ENCODE peak calls at places on chromosomes 11 and 22, in seven cellular contexts. Z, P, B, V, D, E and Q are unnamed samples.

GRCh38 chr22:22993184-22993583 is 77.1 kb upstream of the GNAZ start:
- DNase-seq in Z (no peak), P (no peak), B (no peak), V (no peak), D (no peak), E (no peak), Q (no peak)

GRCh38 chr11:19561011-19561410 is 151.6 kb upstream of the NAV2 start:
- DNase-seq in Z (no peak), P (no peak), B (no peak), V (no peak), D (peak), E (no peak), Q (peak)

GRCh38 chr22:26391623-26392022 is 37.4 kb upstream of the ASPHD2 start:
- DNase-seq in Z (no peak), P (no peak), B (no peak), V (no peak), D (no peak), E (no peak), Q (no peak)

GRCh38 chr11:57904369-57904768 is 119.3 kb upstream of the OR9Q1 start:
- DNase-seq in Z (peak), P (no peak), B (no peak), V (no peak), D (no peak), E (no peak), Q (no peak)

GRCh38 chr22:44975444-44976262 is 34.2 kb downstream of the PHF21B start:
- DNase-seq in Z (peak), P (peak), B (peak), V (peak), D (peak), E (peak), Q (peak)

GRCh38 chr22:50027639-50028537 is 15.3 kb upstream of the IL17REL start:
- DNase-seq in Z (peak), P (no peak), B (no peak), V (peak), D (no peak), E (no peak), Q (no peak)

GRCh38 chr11:112656772-112657428 is 304.3 kb upstream of the NCAM1 start:
- DNase-seq in Z (peak), P (no peak), B (no peak), V (no peak), D (peak), E (no peak), Q (peak)

GRCh38 chr11:59801981-59802638 is 8.5 kb downstream of the MRPL16 start:
- DNase-seq in Z (peak), P (no peak), B (peak), V (peak), D (peak), E (no peak), Q (peak)

GRCh38 chr11:102704841-102705240 is 728 bp downstream of the MMP27 start:
- DNase-seq in Z (no peak), P (no peak), B (no peak), V (no peak), D (no peak), E (no peak), Q (no peak)

GRCh38 chr11:94449437-94449836 is 44.2 kb downstream of the MRE11 start:
- DNase-seq in Z (peak), P (no peak), B (no peak), V (peak), D (peak), E (no peak), Q (peak)

GRCh38 chr11:126647735-126648134 is 292.2 kb downstream of the ST3GAL4 start:
- DNase-seq in Z (peak), P (no peak), B (no peak), V (peak), D (peak), E (peak), Q (peak)

GRCh38 chr11:69950120-69950519 is 128.0 kb upstream of the ANO1 start:
- DNase-seq in Z (peak), P (no peak), B (no peak), V (no peak), D (no peak), E (no peak), Q (peak)

GRCh38 chr22:47130883-47131610 is 368.6 kb downstream of the TBC1D22A start:
- DNase-seq in Z (no peak), P (no peak), B (no peak), V (no peak), D (no peak), E (no peak), Q (no peak)

GRCh38 chr11:94794287-94795168 is 26.4 kb downstream of the AMOTL1 start:
- DNase-seq in Z (peak), P (no peak), B (peak), V (peak), D (peak), E (peak), Q (peak)

GRCh38 chr11:112731538-112731937 is 229.7 kb upstream of the NCAM1 start:
- DNase-seq in Z (no peak), P (no peak), B (no peak), V (no peak), D (no peak), E (no peak), Q (no peak)

GRCh38 chr22:30116362-30117117 is 36.3 kb downstream of the HORMAD2 start:
- DNase-seq in Z (peak), P (no peak), B (no peak), V (no peak), D (peak), E (no peak), Q (peak)

GRCh38 chr11:65112551-65113360 is 1.1 kb downstream of the TM7SF2 start:
- DNase-seq in Z (no peak), P (peak), B (peak), V (no peak), D (no peak), E (no peak), Q (peak)

GRCh38 chr22:30033137-30033536 is 47.1 kb upstream of the HORMAD2 start:
- DNase-seq in Z (no peak), P (no peak), B (no peak), V (no peak), D (no peak), E (no peak), Q (no peak)

GRCh38 chr11:119863811-119864601 is 135.0 kb upstream of the NECTIN1 start:
- DNase-seq in Z (no peak), P (no peak), B (no peak), V (no peak), D (no peak), E (no peak), Q (no peak)

GRCh38 chr22:31092161-31092560 is 11.0 kb downstream of the SMTN start:
- DNase-seq in Z (no peak), P (no peak), B (no peak), V (no peak), D (no peak), E (no peak), Q (no peak)

GRCh38 chr11:8913961-8914660 is 3.1 kb downstream of the AKIP1 start:
- DNase-seq in Z (peak), P (peak), B (peak), V (no peak), D (peak), E (no peak), Q (peak)

GRCh38 chr11:69253028-69253427 is 40.9 kb upstream of the MYEOV start:
- DNase-seq in Z (peak), P (no peak), B (no peak), V (no peak), D (peak), E (peak), Q (peak)

GRCh38 chr22:40595497-40596234 is 40.9 kb downstream of the MRTFA start:
- DNase-seq in Z (no peak), P (no peak), B (no peak), V (no peak), D (peak), E (no peak), Q (no peak)

GRCh38 chr22:41302016-41302767 is 867 bp downstream of the ZC3H7B start:
- DNase-seq in Z (no peak), P (no peak), B (no peak), V (no peak), D (peak), E (no peak), Q (no peak)

GRCh38 chr11:126462422-126462821 is 106.9 kb downstream of the ST3GAL4 start:
- DNase-seq in Z (no peak), P (no peak), B (no peak), V (no peak), D (no peak), E (no peak), Q (no peak)

GRCh38 chr11:64114231-64114630 is 51.7 kb downstream of the MACROD1 start:
- DNase-seq in Z (no peak), P (no peak), B (no peak), V (no peak), D (no peak), E (no peak), Q (no peak)

GRCh38 chr11:69310934-69311766 is 17.2 kb downstream of the MYEOV start:
- DNase-seq in Z (peak), P (no peak), B (no peak), V (no peak), D (no peak), E (no peak), Q (no peak)

GRCh38 chr11:101049123-101049522 is 80.5 kb downstream of the PGR start:
- DNase-seq in Z (peak), P (no peak), B (no peak), V (no peak), D (no peak), E (no peak), Q (no peak)

GRCh38 chr22:37518509-37519267 is 527 bp downstream of the CARD10 start:
- DNase-seq in Z (no peak), P (no peak), B (no peak), V (no peak), D (peak), E (no peak), Q (no peak)

GRCh38 chr22:37519268-37520195 is at the start of gene CARD10:
- DNase-seq in Z (peak), P (no peak), B (no peak), V (no peak), D (peak), E (no peak), Q (no peak)

GRCh38 chr22:37515902-37516301 is 3.3 kb downstream of the CARD10 start:
- DNase-seq in Z (no peak), P (no peak), B (no peak), V (no peak), D (no peak), E (no peak), Q (no peak)

GRCh38 chr22:37516456-37516855 is 2.8 kb downstream of the CARD10 start:
- DNase-seq in Z (no peak), P (no peak), B (no peak), V (no peak), D (no peak), E (no peak), Q (no peak)

GRCh38 chr22:37517826-37518450 is 1.3 kb downstream of the CARD10 start:
- DNase-seq in Z (peak), P (no peak), B (no peak), V (no peak), D (no peak), E (no peak), Q (no peak)
- H3K4me3 ChIP-seq in Z (peak), P (peak), B (peak), V (peak), D (no peak), E (peak), Q (peak)

GRCh38 chr11:129380413-129380812 is 4.8 kb downstream of the BARX2 start:
- DNase-seq in Z (no peak), P (no peak), B (no peak), V (no peak), D (no peak), E (no peak), Q (no peak)
- TF ChIP-seq CTCF in Z (no peak), P (no peak), B (no peak), V (no peak), D (no peak), E (no peak), Q (no peak)

DNA sequence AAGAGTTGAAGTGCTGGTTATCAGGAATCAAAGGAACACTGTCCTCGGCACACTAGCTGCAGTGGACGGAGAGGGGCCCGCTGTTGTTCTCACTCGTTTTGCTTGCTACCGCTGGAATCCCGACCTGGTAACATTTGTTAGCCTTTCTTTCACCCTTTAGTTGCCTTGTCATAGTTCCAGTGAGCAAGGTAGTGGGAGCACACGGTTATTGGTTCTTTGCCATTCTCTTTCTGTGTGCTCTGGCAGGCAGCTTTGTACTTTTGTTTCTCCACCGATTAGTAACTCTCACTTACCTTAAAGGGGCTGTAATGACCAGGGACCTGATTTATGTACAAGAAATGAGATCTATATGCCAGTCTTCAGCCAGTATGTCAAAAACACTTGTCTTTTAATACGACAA is 1.8 kb downstream of the DEPDC7 start:
- DNase-seq in Z (no peak), P (no peak), B (no peak), V (no peak), D (no peak), E (no peak), Q (no peak)
- H3K4me3 ChIP-seq in Z (no peak), P (no peak), B (no peak), V (no peak), D (no peak), E (peak), Q (no peak)

GRCh38 chr11:73889019-73889418 is 12.2 kb downstream of the PAAF1 start:
- DNase-seq in Z (peak), P (no peak), B (no peak), V (no peak), D (peak), E (no peak), Q (no peak)

DNA sequence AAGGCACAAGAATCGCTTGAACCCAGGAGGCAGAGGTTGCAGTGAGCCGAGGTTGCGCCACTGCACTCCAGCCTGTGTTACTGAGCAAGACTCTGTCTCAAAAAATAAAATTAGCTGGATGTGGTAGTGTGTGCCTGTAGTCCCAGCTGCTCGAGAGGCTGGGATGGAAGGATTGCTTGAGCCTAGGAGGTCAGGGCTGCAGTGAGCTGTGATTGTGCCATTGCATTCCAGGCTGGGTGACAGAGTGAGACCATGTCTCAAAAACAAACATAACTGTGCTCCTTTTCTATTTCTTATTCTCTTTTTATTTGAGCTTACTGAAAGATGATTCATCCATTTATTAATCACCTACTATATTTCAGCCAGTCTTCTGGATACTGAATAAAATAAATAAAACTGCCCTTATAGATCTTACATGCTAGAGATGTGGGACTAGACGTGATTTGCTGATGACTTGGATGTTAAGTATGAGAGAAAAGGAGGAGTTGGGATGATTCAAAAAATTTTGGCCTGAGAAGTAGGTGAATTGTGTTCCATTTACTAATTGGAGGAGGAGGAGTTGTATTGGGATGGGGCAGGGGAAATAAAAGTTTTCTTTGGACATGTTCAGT is 18.0 kb downstream of the PAAF1 start:
- DNase-seq in Z (peak), P (no peak), B (no peak), V (no peak), D (no peak), E (no peak), Q (peak)
- TF ChIP-seq CTCF in Z (no peak), P (no peak), B (no peak), V (no peak), D (no peak), E (no peak), Q (no peak)

DNA sequence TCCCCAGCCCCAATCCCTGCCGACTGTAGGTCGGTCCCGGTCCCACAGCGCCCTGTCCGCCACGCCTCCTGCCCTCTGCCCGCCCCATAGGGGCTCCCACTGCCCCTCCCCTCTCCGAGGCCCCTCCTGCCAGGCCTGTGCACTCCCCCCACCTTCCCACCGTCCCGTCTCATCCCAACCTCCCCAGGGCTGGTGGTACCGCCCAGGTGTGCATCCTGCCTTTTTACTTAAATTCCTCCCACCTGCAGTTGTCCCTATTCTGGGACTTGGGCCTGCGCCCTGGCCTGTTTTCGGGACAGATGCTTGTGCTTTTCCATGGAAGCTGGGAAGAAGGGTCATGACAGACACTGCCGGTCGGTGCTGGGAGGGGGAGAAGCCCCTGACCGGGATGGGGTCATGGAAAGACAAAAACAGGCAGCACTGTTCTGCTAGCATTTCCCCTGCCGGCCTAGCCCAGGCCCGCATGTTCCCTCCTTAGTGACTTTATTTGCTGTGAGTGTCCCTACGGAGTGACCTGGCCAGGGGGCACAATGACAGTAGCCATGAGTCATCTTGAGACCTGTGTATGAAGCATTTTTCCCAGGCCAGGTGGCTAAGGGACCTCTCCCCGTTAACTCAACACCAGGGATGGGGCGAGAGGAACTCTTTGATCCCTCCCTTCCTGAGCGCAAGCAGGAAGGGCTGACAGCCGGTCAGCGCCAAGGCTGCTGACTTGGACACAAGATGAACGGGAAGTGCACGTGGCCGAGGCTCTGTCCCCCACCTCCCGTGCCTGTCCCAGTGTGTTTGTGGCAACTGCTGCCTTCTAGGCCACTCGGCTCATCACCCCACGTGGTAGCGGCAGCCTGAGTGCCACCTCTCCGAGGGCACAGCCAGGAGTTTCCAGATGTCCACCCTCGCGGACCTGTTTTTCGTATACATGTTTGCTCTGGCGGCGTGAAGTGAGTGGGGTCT is 7.1 kb downstream of the TBX1 start:
- DNase-seq in Z (no peak), P (no peak), B (peak), V (no peak), D (no peak), E (no peak), Q (no peak)
- H3K4me3 ChIP-seq in Z (no peak), P (no peak), B (no peak), V (no peak), D (no peak), E (no peak), Q (no peak)